ENCODE peak calls at places on chromosomes 1 and 21, in four cellular contexts. P, K, C and I are unnamed samples.

GRCh38 chr1:23521588-23521987 is 9.4 kb downstream of the E2F2 start:
- DNase-seq in C (no peak), K (no peak), P (no peak), I (no peak)

GRCh38 chr1:12485231-12486172 is 132.5 kb downstream of the DHRS3 start:
- DNase-seq in P (no peak), K (no peak), C (peak), I (peak)

GRCh38 chr1:76587213-76587612 is 280.1 kb upstream of the ST6GALNAC5 start:
- DNase-seq in K (no peak), C (no peak), P (no peak), I (no peak)

GRCh38 chr1:201696217-201696761 is 132.7 kb upstream of the IPO9 start:
- DNase-seq in P (peak), K (peak), C (peak), I (peak)

GRCh38 chr1:54945393-54945936 is 35.0 kb upstream of the TMEM61 start:
- DNase-seq in P (no peak), K (no peak), C (no peak), I (no peak)

GRCh38 chr21:31743712-31744111 is 11.8 kb upstream of the SCAF4 start:
- DNase-seq in P (no peak), K (no peak), C (no peak), I (no peak)

GRCh38 chr1:242147096-242147976 is 148.4 kb upstream of the MAP1LC3C start:
- DNase-seq in K (no peak), C (peak), P (no peak), I (peak)

GRCh38 chr1:18112611-18113010 is 5.0 kb downstream of the IGSF21 start:
- DNase-seq in K (no peak), P (no peak), C (no peak), I (no peak)

GRCh38 chr1:33147997-33148314 is 33.9 kb downstream of the TRIM62 start:
- DNase-seq in K (no peak), C (peak), P (peak), I (no peak)

GRCh38 chr1:70038025-70038424 is 167.4 kb downstream of the LRRC40 start:
- DNase-seq in P (no peak), C (no peak), K (no peak), I (peak)

GRCh38 chr1:26827663-26828062 is 1.2 kb downstream of the ZDHHC18 start:
- DNase-seq in K (no peak), C (no peak), P (no peak), I (no peak)

GRCh38 chr1:235156745-235157144 is 4.3 kb downstream of the RBM34 start:
- DNase-seq in P (no peak), K (no peak), C (no peak), I (no peak)

GRCh38 chr1:186620951-186621350 is 59.3 kb downstream of the PTGS2 start:
- DNase-seq in K (no peak), P (peak), C (peak), I (peak)

GRCh38 chr1:182740120-182740519 is 49.5 kb upstream of the NPL start:
- DNase-seq in P (no peak), K (no peak), C (no peak), I (no peak)

GRCh38 chr1:150168960-150169565 is 19.3 kb downstream of the PLEKHO1 start:
- DNase-seq in C (peak), K (peak), P (no peak), I (peak)

GRCh38 chr1:116334015-116334547 is 39.0 kb upstream of the ATP1A1 start:
- DNase-seq in C (peak), P (peak), K (no peak), I (peak)

GRCh38 chr21:17726047-17726446 is 93.1 kb downstream of the C21orf91 start:
- DNase-seq in K (no peak), P (peak), C (no peak), I (no peak)

GRCh38 chr1:233294991-233295774 is at the start of gene PCNX2:
- DNase-seq in C (peak), K (peak), P (peak), I (peak)

GRCh38 chr1:233299450-233299849 is 3.9 kb upstream of the PCNX2 start:
- DNase-seq in P (no peak), K (no peak), C (no peak), I (no peak)

GRCh38 chr1:233304489-233305102 is 9.1 kb upstream of the PCNX2 start:
- DNase-seq in P (peak), K (no peak), C (peak), I (peak)

GRCh38 chr1:233295775-233296322 is 324 bp upstream of the PCNX2 start:
- DNase-seq in C (no peak), K (no peak), P (no peak), I (peak)

DNA sequence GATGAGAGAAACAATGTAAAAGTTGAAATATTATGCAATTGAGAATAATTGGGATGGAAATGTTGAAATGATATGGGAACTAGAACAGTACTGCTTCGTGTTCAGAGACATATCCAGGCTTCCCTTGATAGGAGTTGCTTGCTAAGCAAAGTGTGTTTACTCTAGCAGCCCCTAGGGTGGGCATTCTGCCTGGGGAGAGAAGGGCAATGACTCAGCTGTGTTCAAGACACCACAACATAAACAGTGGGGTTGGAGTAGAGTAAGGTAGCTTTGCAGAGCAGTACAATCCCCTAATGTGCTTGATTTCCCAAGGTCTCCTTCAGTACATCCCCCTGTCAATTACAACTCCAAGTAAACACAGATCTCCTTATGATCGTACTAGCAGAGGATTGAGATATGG is 4.8 kb upstream of the PCNX2 start:
- DNase-seq in C (peak), P (no peak), K (no peak), I (peak)
- TF ChIP-seq CTCF in C (no peak), P (no peak), K (no peak), I (no peak)

GRCh38 chr1:159421821-159422220 is 10.2 kb upstream of the OR10J4 start:
- DNase-seq in C (no peak), P (no peak), K (no peak), I (no peak)
- TF ChIP-seq CTCF in C (no peak), P (peak), K (no peak), I (no peak)

DNA sequence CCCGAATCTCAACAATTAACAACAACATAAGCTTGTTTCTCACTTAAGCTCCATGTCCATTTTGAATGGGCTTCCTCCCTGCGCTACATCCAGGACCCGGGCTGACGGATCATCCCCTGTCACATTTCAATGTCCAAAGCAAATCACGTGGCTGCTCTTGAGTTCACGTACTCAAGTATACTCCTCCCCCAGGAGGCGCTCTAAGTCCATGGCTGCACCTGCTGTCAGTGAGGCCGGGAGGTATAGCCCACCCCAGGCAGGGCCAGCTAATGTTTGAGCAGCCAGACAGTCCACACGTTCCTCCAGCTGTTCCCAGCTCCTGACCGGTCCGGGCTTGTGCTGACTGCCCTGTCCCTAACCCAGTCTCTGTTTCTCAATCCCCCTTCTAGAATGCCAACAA is 220.8 kb downstream of the SLC35F3 start:
- DNase-seq in C (peak), K (no peak), P (no peak), I (no peak)
- TF ChIP-seq CTCF in C (no peak), K (no peak), P (peak), I (peak)

GRCh38 chr21:44940116-44940631 is 345 bp downstream of the SLX9 start:
- DNase-seq in P (no peak), C (no peak), K (no peak), I (no peak)
- TF ChIP-seq CTCF in P (no peak), C (no peak), K (no peak), I (no peak)

DNA sequence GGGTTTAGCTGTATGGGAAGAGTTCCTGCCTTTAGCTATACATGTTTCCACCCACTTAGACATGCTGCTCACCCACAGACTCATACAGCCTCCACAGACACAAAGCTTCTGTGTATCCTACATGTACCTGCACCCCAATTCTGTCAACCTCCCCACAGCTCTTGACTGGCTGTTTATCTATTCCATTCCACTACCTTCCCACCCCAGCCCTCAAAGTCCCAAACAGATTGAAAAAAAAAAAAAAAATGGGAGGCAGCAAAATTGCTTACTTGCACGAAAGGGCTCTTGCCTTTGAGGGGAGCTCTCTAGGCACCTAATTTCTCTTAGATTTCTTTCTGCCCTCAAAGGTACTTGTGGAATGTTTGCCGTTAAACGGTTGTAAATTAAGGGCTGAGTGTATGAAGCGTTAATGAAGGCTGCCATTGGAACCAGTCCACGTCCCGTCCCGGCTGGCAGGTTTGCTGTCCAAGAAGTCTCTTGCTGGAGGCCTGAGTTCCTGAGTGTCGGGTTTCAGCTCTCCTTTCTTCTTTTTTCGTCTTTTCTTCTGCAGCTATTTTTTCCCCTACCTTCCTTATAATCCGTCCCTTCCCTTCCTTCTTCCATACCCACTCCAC is 43.6 kb downstream of the PBX1 start:
- DNase-seq in K (peak), P (peak), C (peak), I (peak)
- TF ChIP-seq CTCF in K (no peak), P (no peak), C (no peak), I (no peak)

GRCh38 chr1:42936309-42937078 is 22.2 kb downstream of the SLC2A1 start:
- DNase-seq in P (peak), K (peak), C (peak), I (no peak)

GRCh38 chr1:42938596-42939184 is 20.0 kb downstream of the SLC2A1 start:
- DNase-seq in K (peak), C (no peak), P (no peak), I (no peak)

GRCh38 chr1:42937141-42937696 is 21.4 kb downstream of the SLC2A1 start:
- DNase-seq in P (peak), K (peak), C (peak), I (no peak)

GRCh38 chr1:42939216-42939615 is 19.5 kb downstream of the SLC2A1 start:
- DNase-seq in K (no peak), P (no peak), C (no peak), I (no peak)

DNA sequence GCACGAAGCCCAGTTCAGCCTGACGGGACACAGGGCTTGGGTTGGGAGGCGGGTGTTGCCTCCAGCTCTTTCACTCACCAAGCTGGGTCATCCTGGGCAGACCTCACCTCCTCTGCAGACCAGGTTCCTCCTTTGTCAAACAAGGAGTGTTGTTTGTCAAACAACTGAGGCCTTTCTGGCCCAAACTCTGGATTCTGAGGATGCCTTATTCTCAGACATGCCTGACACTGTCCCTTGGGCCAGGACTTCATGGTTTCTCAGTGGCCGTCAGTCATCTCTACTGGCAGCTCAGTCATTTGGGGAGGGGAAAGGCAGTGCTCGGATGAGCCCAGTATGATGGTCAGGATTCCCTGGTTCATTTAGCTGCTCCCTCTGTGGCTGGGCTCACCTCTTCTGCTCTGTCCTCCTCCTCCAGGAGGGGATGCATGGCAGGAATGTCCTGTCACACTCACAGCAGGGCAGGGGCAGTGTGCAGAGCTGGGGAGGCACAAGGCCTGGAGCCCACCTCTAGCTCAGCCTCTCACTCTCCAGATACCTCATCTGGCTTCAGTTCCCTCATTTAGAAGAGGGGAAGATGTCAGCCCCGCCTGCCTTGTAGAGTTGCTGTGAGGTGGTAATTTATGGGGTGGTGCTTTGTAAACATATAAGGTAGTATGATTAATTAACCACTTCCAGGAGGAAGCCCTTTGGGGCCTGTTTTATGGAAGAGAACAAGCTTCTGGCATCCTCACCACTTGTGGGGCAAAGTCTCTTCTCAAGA is 20.7 kb downstream of the SLC2A1 start:
- DNase-seq in P (no peak), K (peak), C (no peak), I (no peak)
- TF ChIP-seq CTCF in P (no peak), K (no peak), C (no peak), I (no peak)

DNA sequence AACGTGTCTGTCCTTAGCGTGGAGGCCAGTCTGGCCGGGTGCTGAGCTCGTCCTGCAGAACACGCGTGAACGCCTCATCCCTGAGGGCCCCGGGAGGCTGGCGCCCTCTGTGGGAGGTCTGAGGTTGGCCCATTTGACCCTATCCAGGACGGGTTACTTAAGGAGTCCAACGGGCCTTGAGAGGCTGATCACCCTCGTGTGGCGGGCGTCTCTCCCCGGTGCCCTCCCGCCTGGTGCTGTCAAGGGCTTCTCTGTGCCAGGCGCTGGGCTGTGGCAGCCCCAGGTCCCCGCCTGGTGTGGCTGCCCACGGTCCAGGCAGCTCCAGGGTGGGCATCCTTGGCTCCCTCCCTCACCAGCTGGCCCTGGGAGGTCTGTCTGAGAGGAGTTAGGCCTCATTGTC is 9.7 kb downstream of the SKI start:
- DNase-seq in P (no peak), C (peak), K (no peak), I (no peak)
- TF ChIP-seq CTCF in P (peak), C (no peak), K (no peak), I (no peak)